ENCODE peak calls at places on chromosomes 11 and 22, in nine cellular contexts. M, F, L, U, T, P, A, V and K are unnamed samples.

GRCh38 chr11:72662036-72662435 is 12.2 kb downstream of the PDE2A start:
- DNase-seq in M (no peak), F (no peak), L (no peak), U (no peak), T (no peak), P (no peak), A (no peak), V (no peak), K (no peak)

GRCh38 chr11:78809931-78810481 is 235.3 kb upstream of the NARS2 start:
- DNase-seq in M (no peak), F (peak), L (no peak), U (peak), T (no peak), P (peak), A (no peak), V (no peak), K (no peak)

GRCh38 chr11:77547863-77548551 is 41.7 kb upstream of the AQP11 start:
- DNase-seq in M (peak), F (peak), L (peak), U (peak), T (peak), P (peak), A (peak), V (no peak), K (no peak)

GRCh38 chr11:131674051-131674755 is 303.8 kb downstream of the NTM start:
- DNase-seq in M (peak), F (peak), L (peak), U (peak), T (peak), P (peak), A (peak), V (no peak), K (no peak)

GRCh38 chr11:76762867-76763572 is 20.1 kb upstream of the TSKU start:
- DNase-seq in M (no peak), F (no peak), L (no peak), U (no peak), T (no peak), P (no peak), A (no peak), V (peak), K (no peak)

GRCh38 chr11:47856186-47856585 is 8.0 kb upstream of the NUP160 start:
- DNase-seq in M (no peak), F (no peak), L (no peak), U (peak), T (no peak), P (no peak), A (peak), V (no peak), K (no peak)

GRCh38 chr11:69343401-69344321 is 49.7 kb downstream of the MYEOV start:
- DNase-seq in M (no peak), F (no peak), L (no peak), U (no peak), T (no peak), P (no peak), A (no peak), V (no peak), K (no peak)

GRCh38 chr11:35809561-35809960 is 134.3 kb upstream of the LDLRAD3 start:
- DNase-seq in M (no peak), F (no peak), L (no peak), U (no peak), T (no peak), P (no peak), A (no peak), V (no peak), K (no peak)

GRCh38 chr11:41716862-41717261 is 257.4 kb upstream of the LRRC4C start:
- DNase-seq in M (no peak), F (no peak), L (no peak), U (no peak), T (no peak), P (peak), A (no peak), V (no peak), K (no peak)

GRCh38 chr11:7964261-7964660 is 986 bp downstream of the NLRP10 start:
- DNase-seq in M (no peak), F (no peak), L (no peak), U (no peak), T (no peak), P (no peak), A (no peak), V (no peak), K (no peak)
- H3K4me3 ChIP-seq in M (no peak), F (no peak), L (no peak), U (no peak), T (no peak), P (no peak), A (no peak), V (no peak), K (no peak)

DNA sequence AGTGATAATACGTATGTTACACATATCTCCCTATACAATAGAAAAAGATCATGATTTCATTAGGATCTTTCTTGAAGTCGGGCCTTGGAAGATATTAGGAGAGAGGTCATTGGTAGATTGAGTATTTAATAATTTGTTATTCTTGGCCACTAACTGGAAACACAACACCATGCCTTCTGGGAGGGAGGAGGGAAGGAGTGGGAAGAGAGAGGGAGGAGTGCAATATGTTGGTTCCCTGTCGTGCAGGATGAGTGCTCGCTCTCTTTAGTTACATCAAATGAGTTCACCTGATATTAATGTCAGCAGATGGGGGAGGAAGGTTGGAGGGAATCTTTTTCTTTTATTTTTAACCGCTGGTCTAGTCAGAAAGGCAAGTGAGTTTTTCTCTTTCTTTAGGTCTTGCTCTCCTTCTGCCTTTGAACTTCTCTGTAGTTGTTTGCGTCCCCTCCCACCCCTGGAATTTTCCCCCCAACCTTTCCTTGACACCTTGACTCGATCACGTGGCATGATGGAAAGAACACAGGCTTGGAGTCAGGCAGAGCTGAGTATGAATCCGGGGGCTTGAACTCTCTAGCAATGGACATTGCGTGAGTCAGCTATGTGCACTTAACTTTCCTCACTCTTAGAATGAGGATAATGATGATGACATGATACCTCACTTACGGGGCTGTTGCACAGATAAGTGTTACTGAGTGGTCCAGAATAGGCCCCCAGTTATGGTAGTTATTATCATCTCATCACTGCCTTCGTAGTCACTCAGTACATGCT is 6.2 kb downstream of the ADAMTS15 start:
- DNase-seq in M (no peak), F (no peak), L (no peak), U (peak), T (no peak), P (no peak), A (no peak), V (no peak), K (no peak)
- TF ChIP-seq CTCF in M (no peak), F (no peak), L (no peak), U (no peak), T (no peak), P (no peak), A (no peak), V (no peak), K (no peak)

DNA sequence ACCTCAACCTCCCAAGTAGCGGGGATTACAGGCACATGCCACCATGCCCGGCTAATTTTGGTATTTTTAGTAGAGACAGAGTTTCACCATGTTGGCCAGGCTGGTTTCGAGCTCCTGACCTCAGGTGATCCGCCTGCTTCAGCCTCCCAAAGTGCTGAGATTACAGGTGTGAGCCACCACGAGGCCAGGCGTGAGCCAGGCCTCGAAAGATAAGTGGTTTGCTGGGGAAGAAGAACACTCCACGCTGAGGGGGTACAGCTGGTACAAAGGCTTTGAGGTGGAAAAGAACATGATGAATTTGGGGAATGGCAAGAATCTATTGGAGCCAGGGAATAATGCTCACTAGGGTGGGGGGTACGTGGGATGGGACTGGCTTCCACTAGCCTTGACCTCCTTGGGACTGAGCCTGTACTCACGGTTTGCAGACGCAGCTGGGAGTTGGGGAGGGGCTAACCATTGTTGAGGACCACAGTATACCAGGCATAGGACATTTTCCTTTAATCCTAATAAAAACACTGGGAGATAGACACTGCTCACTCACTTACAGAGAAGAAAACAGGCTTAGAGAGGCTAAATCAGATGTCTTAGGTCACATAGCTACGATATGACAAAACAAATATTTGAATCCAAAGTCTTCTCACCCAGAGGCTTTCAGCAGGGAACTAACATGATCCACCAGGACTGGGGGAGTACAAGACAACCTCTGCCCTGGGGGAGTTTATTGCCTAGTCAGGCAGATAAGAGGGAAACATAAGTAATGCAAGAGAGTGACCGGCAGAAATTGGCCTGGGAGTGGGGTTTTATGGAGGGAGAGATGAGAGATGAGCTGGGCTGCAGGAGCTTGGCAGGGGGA is 4.9 kb downstream of the SLCO2B1 start:
- DNase-seq in M (no peak), F (no peak), L (no peak), U (peak), T (no peak), P (no peak), A (peak), V (no peak), K (no peak)
- H3K4me3 ChIP-seq in M (no peak), F (no peak), L (no peak), U (no peak), T (no peak), P (no peak), A (no peak), V (no peak), K (no peak)

GRCh38 chr22:36569999-36570398 is 41.0 kb upstream of the EIF3D start:
- DNase-seq in M (no peak), F (no peak), L (peak), U (peak), T (no peak), P (peak), A (peak), V (no peak), K (no peak)
- TF ChIP-seq CTCF in M (peak), F (peak), L (peak), U (peak), T (peak), P (peak), A (no peak), V (no peak), K (peak)

GRCh38 chr22:23892626-23893445 is 1.3 kb upstream of the MIF start:
- DNase-seq in M (no peak), F (no peak), L (no peak), U (no peak), T (no peak), P (no peak), A (no peak), V (no peak), K (no peak)
- H3K4me3 ChIP-seq in M (no peak), F (no peak), L (peak), U (no peak), T (no peak), P (no peak), A (no peak), V (no peak), K (no peak)

GRCh38 chr22:35401863-35402262 is 1.9 kb downstream of the MCM5 start:
- DNase-seq in M (no peak), F (no peak), L (no peak), U (no peak), T (no peak), P (no peak), A (no peak), V (no peak), K (no peak)
- TF ChIP-seq CTCF in M (no peak), F (no peak), L (no peak), U (no peak), T (no peak), P (no peak), A (no peak), V (no peak), K (no peak)